ENCODE peak calls at places on chromosomes 5 and 9, in six cellular contexts. H is HCT116, N is HL-60, G is tibial nerve, Q is testis, D is Peyer's patch. O is an unnamed sample.

GRCh38 chr5:145856285-145856818 is 16.5 kb downstream of the GRXCR2 start:
- DNase-seq in H (no peak), N (no peak), G (peak), Q (peak), D (peak), O (no peak)

GRCh38 chr5:151107738-151108520 is 27.1 kb upstream of the TNIP1 start:
- DNase-seq in H (no peak), N (no peak), G (no peak), Q (peak), D (no peak), O (no peak)

GRCh38 chr5:143922718-143923117 is 110.8 kb downstream of the HMHB1 start:
- DNase-seq in H (no peak), N (no peak), G (peak), Q (no peak), D (no peak), O (no peak)

GRCh38 chr5:89211836-89212235 is 328.9 kb upstream of the MEF2C start:
- DNase-seq in H (no peak), N (no peak), G (no peak), Q (no peak), D (no peak), O (no peak)

GRCh38 chr5:37786855-37787254 is 53.0 kb downstream of the GDNF start:
- DNase-seq in H (no peak), N (no peak), G (no peak), Q (no peak), D (no peak), O (no peak)

GRCh38 chr5:40569549-40570270 is 110.0 kb upstream of the PTGER4 start:
- DNase-seq in H (no peak), N (no peak), G (no peak), Q (no peak), D (no peak), O (no peak)

GRCh38 chr9:38162332-38162985 is 93.4 kb upstream of the SHB start:
- DNase-seq in H (no peak), N (no peak), G (peak), Q (no peak), D (no peak), O (no peak)

GRCh38 chr5:174903333-174903732 is 179.0 kb downstream of the MSX2 start:
- DNase-seq in H (peak), N (no peak), G (no peak), Q (no peak), D (no peak), O (no peak)

GRCh38 chr5:161406880-161407279 is 139.6 kb downstream of the GABRB2 start:
- DNase-seq in H (no peak), N (no peak), G (no peak), Q (peak), D (no peak), O (no peak)

GRCh38 chr9:77892171-77892570 is 139.4 kb downstream of the GNAQ start:
- DNase-seq in H (no peak), N (peak), G (no peak), Q (no peak), D (no peak), O (no peak)

GRCh38 chr5:153135416-153135815 is 355.1 kb upstream of the GRIA1 start:
- DNase-seq in H (no peak), N (no peak), G (no peak), Q (no peak), D (no peak), O (no peak)

GRCh38 chr9:31445357-31445756 is 939.1 kb upstream of the ACO1 start:
- DNase-seq in H (no peak), N (no peak), G (no peak), Q (no peak), D (no peak), O (no peak)

GRCh38 chr5:145660897-145661650 is 174.1 kb downstream of the PRELID2 start:
- DNase-seq in H (no peak), N (no peak), G (no peak), Q (no peak), D (no peak), O (no peak)

GRCh38 chr5:140806834-140807775 is at the start of gene PCDHA4:
- DNase-seq in H (no peak), N (no peak), G (peak), Q (peak), D (no peak), O (no peak)

GRCh38 chr9:15069106-15069505 is 158.9 kb upstream of the FREM1 start:
- DNase-seq in H (no peak), N (no peak), G (no peak), Q (no peak), D (no peak), O (no peak)

GRCh38 chr5:36058776-36059175 is 7.9 kb downstream of the UGT3A2 start:
- DNase-seq in H (no peak), N (no peak), G (no peak), Q (no peak), D (no peak), O (no peak)

GRCh38 chr9:36827593-36827992 is 206.5 kb downstream of the PAX5 start:
- DNase-seq in H (no peak), N (no peak), G (no peak), Q (no peak), D (peak), O (no peak)

GRCh38 chr5:34698754-34699153 is 42.6 kb downstream of the RAI14 start:
- DNase-seq in H (no peak), N (no peak), G (no peak), Q (no peak), D (no peak), O (no peak)

GRCh38 chr9:84141762-84142370 is 161.3 kb downstream of the RMI1 start:
- DNase-seq in H (no peak), N (no peak), G (no peak), Q (no peak), D (no peak), O (no peak)

GRCh38 chr5:14109041-14109747 is 33.9 kb upstream of the TRIO start:
- DNase-seq in H (no peak), N (no peak), G (no peak), Q (no peak), D (no peak), O (no peak)

GRCh38 chr5:90174236-90174635 is 235.3 kb downstream of the CETN3 start:
- DNase-seq in H (no peak), N (no peak), G (no peak), Q (no peak), D (no peak), O (no peak)

GRCh38 chr5:178320281-178320855 is 87.8 kb upstream of the PHYKPL start:
- DNase-seq in H (no peak), N (no peak), G (no peak), Q (no peak), D (no peak), O (no peak)

GRCh38 chr5:112366987-112367386 is 52.1 kb downstream of the EPB41L4A start:
- DNase-seq in H (peak), N (no peak), G (no peak), Q (no peak), D (no peak), O (no peak)

DNA sequence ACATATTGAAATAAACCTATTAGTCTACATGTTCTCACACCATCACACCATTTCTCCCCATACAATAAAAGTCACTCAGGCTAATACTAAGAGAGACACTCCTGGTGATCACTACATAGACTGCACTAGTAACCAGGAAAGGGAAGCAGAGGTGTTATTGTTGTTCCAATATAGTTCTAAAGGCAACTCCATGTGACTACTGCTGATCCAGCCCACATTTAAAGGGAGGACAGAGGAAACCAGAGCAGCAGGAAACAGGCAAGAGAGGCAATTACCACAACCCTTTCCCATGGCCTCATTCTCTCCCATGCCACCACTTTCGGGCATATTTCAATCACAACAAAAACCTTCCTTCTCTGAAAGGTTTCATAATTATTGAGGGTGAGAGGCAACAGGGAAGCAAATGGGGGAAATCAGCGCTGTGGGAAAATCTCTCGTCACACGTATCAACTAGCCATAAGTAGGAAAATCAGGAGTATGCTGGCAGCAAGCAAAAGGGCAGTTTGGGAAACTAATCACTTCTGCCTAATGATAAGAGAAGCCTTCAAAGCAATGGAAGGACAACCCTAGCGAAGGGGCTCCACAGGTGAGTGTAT is 1.8 kb downstream of the UBAP2 start:
- DNase-seq in H (no peak), N (peak), G (no peak), Q (no peak), D (peak), O (no peak)
- H3K4me3 ChIP-seq in H (peak), N (peak), G (no peak), Q (no peak), D (peak), O (peak)

DNA sequence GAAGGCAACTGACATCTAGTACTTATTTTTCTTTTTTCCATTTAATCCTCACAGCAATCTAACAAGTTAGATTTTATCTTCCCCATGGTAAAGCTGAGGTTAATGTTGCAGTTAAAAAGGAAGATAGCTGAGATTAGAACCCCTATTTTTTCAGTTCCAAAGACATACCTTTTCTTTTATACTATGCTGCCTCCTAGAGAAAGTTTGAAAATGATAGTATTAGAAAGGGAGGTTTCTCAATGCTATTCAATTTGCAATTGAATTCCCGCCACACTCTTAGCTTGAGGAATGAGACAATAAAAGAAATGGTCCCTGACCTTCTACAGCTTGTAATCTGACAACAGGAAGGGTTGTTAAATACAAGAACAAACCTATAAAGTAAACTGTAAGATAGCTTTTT is 195.9 kb upstream of the TRIM32 start:
- DNase-seq in H (no peak), N (no peak), G (no peak), Q (no peak), D (no peak), O (no peak)
- TF ChIP-seq CTCF in H (no peak), N (no peak), G (no peak), Q (no peak), D (no peak), O (no peak)

GRCh38 chr9:99478469-99479027 is 256.5 kb downstream of the SEC61B start:
- DNase-seq in H (no peak), N (no peak), G (no peak), Q (no peak), D (no peak), O (no peak)

GRCh38 chr9:99471033-99471432 is 249.0 kb downstream of the SEC61B start:
- DNase-seq in H (no peak), N (no peak), G (no peak), Q (no peak), D (no peak), O (no peak)

GRCh38 chr9:99472240-99472915 is 250.3 kb downstream of the SEC61B start:
- DNase-seq in H (no peak), N (no peak), G (no peak), Q (no peak), D (no peak), O (no peak)

GRCh38 chr9:99474186-99474585 is 252.1 kb downstream of the SEC61B start:
- DNase-seq in H (no peak), N (no peak), G (no peak), Q (no peak), D (no peak), O (no peak)

GRCh38 chr9:99472916-99473245 is 250.8 kb downstream of the SEC61B start:
- DNase-seq in H (no peak), N (no peak), G (no peak), Q (no peak), D (no peak), O (no peak)
- H3K4me3 ChIP-seq in H (no peak), N (no peak), G (no peak), Q (no peak), D (no peak), O (no peak)

DNA sequence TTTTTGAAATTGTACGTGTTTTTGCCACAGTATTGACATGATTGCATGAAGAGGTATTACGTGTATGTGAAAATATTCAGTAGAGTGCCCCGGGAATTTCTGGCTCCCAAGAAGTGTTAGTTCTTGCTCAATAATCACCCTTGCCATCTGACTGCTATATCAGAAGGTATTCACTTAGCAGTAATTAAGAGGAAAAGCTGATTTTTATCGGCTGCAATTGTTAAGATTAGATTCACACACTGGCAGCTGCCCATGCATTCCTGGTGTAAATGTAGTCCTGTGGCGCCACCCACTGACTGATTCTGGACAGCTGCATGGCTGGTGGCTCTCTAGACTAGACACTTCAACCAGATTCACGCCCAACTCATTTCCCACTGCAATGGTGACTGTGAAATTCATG is 440.0 kb upstream of the ADAMTS16 start:
- DNase-seq in H (no peak), N (peak), G (peak), Q (peak), D (no peak), O (no peak)
- TF ChIP-seq CTCF in H (no peak), N (peak), G (peak), Q (no peak), D (no peak), O (no peak)

GRCh38 chr9:95024097-95024671 is 293.3 kb downstream of the FANCC start:
- DNase-seq in H (no peak), N (no peak), G (no peak), Q (peak), D (no peak), O (no peak)

GRCh38 chr9:95021166-95021886 is 294.8 kb downstream of the AOPEP start:
- DNase-seq in H (no peak), N (no peak), G (no peak), Q (no peak), D (no peak), O (no peak)

GRCh38 chr9:95025213-95026170 is 292.0 kb downstream of the FANCC start:
- DNase-seq in H (no peak), N (no peak), G (peak), Q (peak), D (peak), O (no peak)

GRCh38 chr9:95027914-95028854 is 289.3 kb downstream of the FANCC start:
- DNase-seq in H (no peak), N (no peak), G (no peak), Q (no peak), D (no peak), O (no peak)

GRCh38 chr9:95023217-95024003 is 294.1 kb downstream of the FANCC start:
- DNase-seq in H (peak), N (no peak), G (no peak), Q (no peak), D (no peak), O (no peak)
- H3K4me3 ChIP-seq in H (no peak), N (no peak), G (no peak), Q (no peak), D (no peak), O (no peak)

GRCh38 chr9:134781895-134782294 is 98.7 kb upstream of the FCN2 start:
- DNase-seq in H (no peak), N (peak), G (no peak), Q (no peak), D (no peak), O (no peak)
- TF ChIP-seq CTCF in H (peak), N (no peak), G (no peak), Q (no peak), D (no peak), O (peak)

DNA sequence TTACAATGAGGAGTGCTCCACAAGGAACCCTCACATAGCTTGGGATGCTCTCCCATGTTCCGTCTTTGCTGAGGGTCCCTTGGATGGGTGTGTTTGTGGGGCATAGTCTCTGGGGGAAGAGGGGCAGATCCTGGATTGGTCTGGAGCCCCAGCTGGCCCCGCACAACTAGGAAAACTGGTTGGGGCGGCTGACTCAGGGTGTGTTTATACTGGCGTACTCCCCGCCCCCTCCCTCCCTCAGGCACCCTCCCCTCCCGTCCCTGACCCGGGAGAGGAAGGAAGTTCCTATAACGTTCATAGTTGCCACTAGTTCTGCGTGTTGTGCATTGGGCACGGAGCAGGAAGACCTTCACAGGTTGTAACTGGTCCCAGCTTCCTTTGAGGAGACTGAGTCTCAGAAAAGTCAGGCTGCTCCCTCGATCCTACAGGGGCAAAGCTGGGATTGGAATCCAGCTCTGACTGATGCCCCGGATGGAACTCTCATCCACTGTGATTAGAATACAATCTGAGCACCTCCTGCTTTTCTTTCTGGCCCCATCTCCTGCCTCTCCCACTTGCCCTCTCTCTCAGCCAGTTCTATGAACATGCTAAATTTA is 11.0 kb downstream of the IER5L start:
- DNase-seq in H (peak), N (peak), G (peak), Q (peak), D (peak), O (no peak)
- H3K4me3 ChIP-seq in H (peak), N (no peak), G (no peak), Q (no peak), D (peak), O (no peak)